ENCODE peak calls at places on chromosomes 11 and 22, in four cellular contexts. G is heart right ventricle, D is ovary, J is sigmoid colon. Z is an unnamed sample.

GRCh38 chr22:23677701-23677995 is 13.2 kb upstream of the RGL4 start:
- DNase-seq in J (peak; percentile 39), G (no peak), D (no peak), Z (no peak)

GRCh38 chr11:118321386-118322082 is 17.0 kb downstream of the CD3E start:
- DNase-seq in D (no peak), J (no peak), G (no peak), Z (no peak)

GRCh38 chr11:22624742-22625447 is 728 bp downstream of the FANCF start:
- DNase-seq in D (peak; percentile 70), G (peak; percentile 55), J (peak; percentile 80), Z (peak; percentile 68)

GRCh38 chr22:38572065-38572464 is 2.1 kb upstream of the DMC1 start:
- DNase-seq in G (peak; percentile 41), J (no peak), D (no peak), Z (peak; percentile 25)

GRCh38 chr11:61826930-61827572 is 1.0 kb upstream of the FADS2 start:
- DNase-seq in J (no peak), G (no peak), D (no peak), Z (no peak)

GRCh38 chr11:111527279-111527678 is 12.7 kb downstream of the HOATZ start:
- DNase-seq in J (no peak), G (no peak), D (no peak), Z (no peak)

GRCh38 chr11:61964941-61965282 is 2.5 kb downstream of the FTH1 start:
- DNase-seq in G (no peak), D (no peak), J (no peak), Z (peak; percentile 32)

GRCh38 chr11:44842219-44842618 is 108.5 kb downstream of the TP53I11 start:
- DNase-seq in J (no peak), G (no peak), D (no peak), Z (no peak)

GRCh38 chr22:49509016-49509415 is 318.7 kb downstream of the BRD1 start:
- DNase-seq in J (no peak), G (no peak), D (no peak), Z (no peak)

GRCh38 chr22:48098243-48098935 is 1335.9 kb downstream of the TBC1D22A start:
- DNase-seq in G (no peak), J (no peak), D (no peak), Z (peak; percentile 37)

GRCh38 chr11:113521737-113522517 is 46.7 kb upstream of the DRD2 start:
- DNase-seq in J (no peak), D (no peak), G (no peak), Z (no peak)

GRCh38 chr11:65611758-65612603 is 2.0 kb downstream of the MAP3K11 start:
- DNase-seq in G (peak; percentile 44), J (no peak), D (no peak), Z (no peak)

GRCh38 chr11:130634981-130635473 is 186.6 kb downstream of the ADAMTS15 start:
- DNase-seq in J (no peak), D (no peak), G (no peak), Z (no peak)

GRCh38 chr22:30606455-30607299 is at the start of gene TCN2:
- DNase-seq in J (peak; percentile 88), G (peak; percentile 76), D (peak; percentile 74), Z (peak; percentile 57)

GRCh38 chr11:70556884-70557741 is 158.8 kb downstream of the CTTN start:
- DNase-seq in D (no peak), J (no peak), G (no peak), Z (no peak)

GRCh38 chr11:10348650-10349280 is 43.9 kb downstream of the ADM start:
- DNase-seq in D (no peak), G (no peak), J (no peak), Z (no peak)

GRCh38 chr22:38823076-38823475 is 20.8 kb downstream of the NPTXR start:
- DNase-seq in J (peak; percentile 40), G (no peak), D (no peak), Z (no peak)

GRCh38 chr11:65640483-65641207 is 2.7 kb downstream of the SIPA1 start:
- DNase-seq in G (peak; percentile 62), D (no peak), J (no peak), Z (peak; percentile 68)

GRCh38 chr22:20437253-20438065 is at the start of gene SCARF2:
- DNase-seq in G (peak; percentile 71), D (peak; percentile 89), J (peak; percentile 84), Z (no peak)

GRCh38 chr11:114724916-114725524 is 46.7 kb downstream of the NXPE2 start:
- DNase-seq in J (no peak), D (no peak), G (no peak), Z (no peak)

GRCh38 chr11:39174228-39174627 is 2285.2 kb downstream of the LRRC4C start:
- DNase-seq in J (no peak), D (no peak), G (no peak), Z (no peak)

GRCh38 chr11:117703209-117703608 is 93.8 kb downstream of the DSCAML1 start:
- DNase-seq in J (no peak), G (no peak), D (no peak), Z (no peak)

GRCh38 chr22:25668437-25668836 is 73.6 kb upstream of the MYO18B start:
- DNase-seq in J (no peak), D (peak; percentile 66), G (no peak), Z (no peak)

GRCh38 chr22:19704355-19705015 is 9.8 kb upstream of the SEPTIN5 start:
- DNase-seq in G (no peak), J (peak; percentile 32), D (no peak), Z (no peak)

GRCh38 chr22:26589367-26589844 is 526 bp downstream of the TPST2 start:
- DNase-seq in G (peak; percentile 24), D (no peak), J (no peak), Z (no peak)

GRCh38 chr11:74437441-74437840 is 29.9 kb downstream of the KCNE3 start:
- DNase-seq in D (no peak), G (no peak), J (no peak), Z (no peak)

GRCh38 chr11:85737738-85738137 is 51.7 kb upstream of the CCDC89 start:
- DNase-seq in G (no peak), J (no peak), D (no peak), Z (peak; percentile 28)

GRCh38 chr11:69588270-69588669 is 52.7 kb upstream of the CCND1 start:
- DNase-seq in D (no peak), J (no peak), G (no peak), Z (no peak)

GRCh38 chr11:68470304-68470811 is 9.8 kb downstream of the PPP6R3 start:
- DNase-seq in J (no peak), G (no peak), D (no peak), Z (no peak)

GRCh38 chr11:87372068-87372467 is 334.3 kb downstream of the TMEM135 start:
- DNase-seq in G (no peak), D (no peak), J (no peak), Z (no peak)

GRCh38 chr11:125881291-125881690 is 6.2 kb upstream of the HYLS1 start:
- DNase-seq in D (no peak), G (no peak), J (no peak), Z (no peak)

GRCh38 chr11:67286621-67287333 is 2.3 kb upstream of the ANKRD13D start:
- DNase-seq in D (peak; percentile 37), G (no peak), J (peak; percentile 74), Z (no peak)
- H3K36me3 ChIP-seq in D (no peaks in the 10 kb centered on the region), G (peaks cover 14% of the 10 kb centered on the region), J (peaks cover 51% of the 10 kb centered on the region), Z (peaks cover 57% of the 10 kb centered on the region)

DNA sequence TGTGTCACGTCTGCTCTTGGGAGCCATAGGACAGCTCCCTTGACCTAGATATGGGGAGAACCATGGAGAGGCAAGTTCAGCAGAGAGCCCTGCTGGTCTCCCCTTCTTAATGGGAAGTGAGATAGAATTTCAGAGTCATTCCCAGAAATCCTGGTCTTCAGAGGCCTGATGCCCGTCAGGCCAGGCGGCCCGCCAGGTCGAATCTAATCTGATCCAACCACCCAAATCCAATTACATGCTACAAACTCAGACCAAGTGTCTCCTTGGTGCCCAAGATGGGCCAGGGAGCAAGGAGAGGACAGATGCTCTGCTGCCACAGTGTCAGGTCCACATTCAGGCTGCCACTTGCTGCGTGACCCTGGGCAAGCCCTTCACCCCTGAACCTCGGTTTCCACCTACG is 74.9 kb downstream of the SCUBE1 start:
- DNase-seq in G (no peak), D (no peak), J (no peak), Z (no peak)
- H3K27me3 ChIP-seq in G (peaks cover 5% of the 10 kb centered on the region), D (no peaks in the 10 kb centered on the region), J (peaks cover 2% of the 10 kb centered on the region), Z (no peaks in the 10 kb centered on the region)

DNA sequence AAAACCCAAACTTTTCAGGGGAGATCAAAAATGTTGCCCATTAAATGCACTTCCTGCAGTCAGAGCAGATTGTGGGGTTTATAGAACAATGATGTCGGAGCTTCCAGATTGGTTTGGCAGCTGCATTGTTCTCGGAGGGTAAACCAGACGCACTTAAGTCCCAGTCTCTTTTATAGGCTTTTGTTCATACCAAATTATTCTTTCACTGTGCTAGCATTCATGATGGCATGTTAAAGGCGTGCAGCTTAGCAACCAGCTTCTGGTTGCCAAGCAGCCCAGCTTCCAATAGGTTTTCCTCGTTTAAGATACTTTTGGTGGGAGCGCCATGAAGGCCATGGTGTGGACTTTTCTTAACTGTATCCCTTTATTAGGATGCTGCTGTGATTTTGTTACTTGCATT is 40.9 kb downstream of the ZC3H12C start:
- DNase-seq in G (no peak), D (no peak), J (no peak), Z (no peak)
- H3K27ac ChIP-seq in G (no peak overlapping the region), D (no peak overlapping the region), J (no peak overlapping the region), Z (no peak overlapping the region)

GRCh38 chr11:1756791-1757771 is 6.6 kb downstream of the CTSD start:
- DNase-seq in J (no peak), G (no peak), D (no peak), Z (no peak)
- H3K36me3 ChIP-seq in J (peaks cover 54% of the 10 kb centered on the region), G (peaks cover 9% of the 10 kb centered on the region), D (no peaks in the 10 kb centered on the region), Z (peaks cover 10% of the 10 kb centered on the region)

DNA sequence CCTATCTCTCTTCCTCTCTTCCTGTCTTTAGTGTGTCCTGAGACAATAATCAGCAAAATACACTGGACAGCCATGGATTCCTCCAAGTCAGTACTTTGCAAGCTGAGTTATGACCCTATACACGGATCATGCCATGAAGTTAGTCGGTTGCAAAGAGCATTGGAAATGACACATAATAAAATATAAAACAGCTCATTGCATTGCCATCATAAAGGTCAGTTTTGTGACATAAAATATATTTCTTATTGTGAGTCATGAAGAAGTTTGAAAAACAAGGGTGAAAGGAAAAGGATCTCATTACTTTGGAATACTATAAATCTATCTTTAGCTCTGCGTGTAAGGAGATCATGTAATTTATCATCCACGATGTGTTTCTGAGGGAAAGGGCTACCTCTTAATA is 198.5 kb downstream of the FAT3 start:
- DNase-seq in G (no peak), D (no peak), J (no peak), Z (no peak)
- H3K27me3 ChIP-seq in G (no peaks in the 10 kb centered on the region), D (no peaks in the 10 kb centered on the region), J (no peaks in the 10 kb centered on the region), Z (no peaks in the 10 kb centered on the region)